ENCODE peak calls at places on chromosomes 16 and 17, in four cellular contexts. D is fibroblast of lung, G is cardiac muscle cell, O is GM12865. V is an unnamed sample.

GRCh38 chr17:68290268-68290954 is 516 bp downstream of the SLC16A6 start:
- DNase-seq in D (no peak), G (no peak), O (peak), V (no peak)

GRCh38 chr17:81306491-81306890 is 11.4 kb upstream of the SLC38A10 start:
- DNase-seq in D (no peak), G (no peak), O (no peak), V (no peak)

GRCh38 chr16:56919099-56919800 is 12.7 kb upstream of the HERPUD1 start:
- DNase-seq in D (no peak), G (no peak), O (no peak), V (no peak)

GRCh38 chr17:41428591-41429326 is 4.4 kb upstream of the KRT37 start:
- DNase-seq in D (peak), G (peak), O (no peak), V (peak)

GRCh38 chr16:20136446-20136968 is 62.8 kb upstream of the GPR139 start:
- DNase-seq in D (no peak), G (no peak), O (no peak), V (no peak)

GRCh38 chr16:66382966-66383299 is 16.4 kb downstream of the CDH5 start:
- DNase-seq in D (peak), G (peak), O (no peak), V (peak)

GRCh38 chr17:77087650-77088454 is 52.9 kb upstream of the SEC14L1 start:
- DNase-seq in D (no peak), G (no peak), O (peak), V (no peak)

GRCh38 chr17:2837147-2837561 is 40.9 kb downstream of the RAP1GAP2 start:
- DNase-seq in D (no peak), G (no peak), O (peak), V (no peak)

GRCh38 chr17:71237903-71238538 is 882.8 kb upstream of the SOX9 start:
- DNase-seq in D (peak), G (peak), O (no peak), V (peak)

GRCh38 chr17:59154721-59155438 is at the start of gene SKA2:
- DNase-seq in D (no peak), G (peak), O (no peak), V (no peak)

GRCh38 chr17:4482338-4483011 is 16.2 kb upstream of the SPNS2 start:
- DNase-seq in D (no peak), G (no peak), O (no peak), V (no peak)

GRCh38 chr16:23149993-23150364 is 727 bp upstream of the USP31 start:
- DNase-seq in D (no peak), G (no peak), O (no peak), V (no peak)

GRCh38 chr16:54987081-54987480 is 56.4 kb downstream of the IRX5 start:
- DNase-seq in D (no peak), G (no peak), O (no peak), V (no peak)

GRCh38 chr17:34566873-34567272 is 12.5 kb upstream of the TMEM132E start:
- DNase-seq in D (no peak), G (no peak), O (no peak), V (no peak)

GRCh38 chr17:34566201-34566600 is 13.2 kb upstream of the TMEM132E start:
- DNase-seq in D (no peak), G (no peak), O (no peak), V (no peak)

GRCh38 chr17:34568953-34569352 is 10.4 kb upstream of the TMEM132E start:
- DNase-seq in D (no peak), G (no peak), O (no peak), V (no peak)

GRCh38 chr17:34567665-34568064 is 11.7 kb upstream of the TMEM132E start:
- DNase-seq in D (no peak), G (peak), O (no peak), V (no peak)

GRCh38 chr17:34565715-34566114 is 13.7 kb upstream of the TMEM132E start:
- DNase-seq in D (no peak), G (no peak), O (no peak), V (no peak)
- H3K4me3 ChIP-seq in D (no peak), G (no peak), O (no peak), V (no peak)

GRCh38 chr16:58345574-58346354 is 46.5 kb upstream of the GINS3 start:
- DNase-seq in D (no peak), G (peak), O (no peak), V (no peak)
- TF ChIP-seq CTCF in D (no peak), G (peak), O (peak), V (no peak)

GRCh38 chr17:50903604-50904521 is 37.7 kb upstream of the TOB1 start:
- DNase-seq in D (peak), G (peak), O (peak), V (peak)
- H3K4me3 ChIP-seq in D (no peak), G (no peak), O (no peak), V (no peak)

GRCh38 chr17:78530675-78531074 is 46.5 kb downstream of the DNAH17 start:
- DNase-seq in D (no peak), G (no peak), O (no peak), V (no peak)
- TF ChIP-seq CTCF in D (no peak), G (no peak), O (no peak), V (no peak)

DNA sequence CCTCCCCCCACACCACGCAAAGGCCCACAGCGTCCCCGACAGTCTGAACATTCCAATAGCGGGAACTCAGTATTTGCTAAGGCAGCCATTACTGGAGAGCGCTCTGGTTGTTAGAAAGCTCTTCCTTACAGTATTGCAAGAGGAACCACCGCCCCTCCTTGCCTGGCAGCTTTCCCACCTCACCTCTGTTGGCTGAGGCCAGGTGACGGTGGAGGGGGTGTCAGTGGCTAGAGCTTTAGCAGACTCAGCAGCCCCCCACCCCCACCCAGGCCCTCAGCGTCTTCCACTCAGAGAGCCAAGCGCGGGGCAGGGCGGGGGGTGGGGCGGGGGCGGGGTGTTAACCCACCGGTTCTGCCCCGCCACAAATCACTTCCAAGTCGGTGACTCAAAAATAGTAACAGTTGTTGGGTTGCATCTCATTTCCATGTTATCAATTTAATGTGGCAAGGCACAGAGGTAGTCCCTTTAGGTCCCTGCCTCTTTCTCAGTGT is 2.3 kb upstream of the PLEKHH3 start:
- DNase-seq in D (peak), G (peak), O (peak), V (peak)
- H3K4me3 ChIP-seq in D (peak), G (peak), O (peak), V (peak)

GRCh38 chr17:47895254-47895855 is 681 bp upstream of the SP2 start:
- DNase-seq in D (peak), G (no peak), O (peak), V (no peak)

GRCh38 chr17:47894498-47895253 is 1.4 kb upstream of the SP2 start:
- DNase-seq in D (no peak), G (no peak), O (no peak), V (no peak)

GRCh38 chr17:47896672-47897490 is 845 bp downstream of the SP2 start:
- DNase-seq in D (peak), G (peak), O (no peak), V (peak)

GRCh38 chr17:47897561-47897960 is 1.5 kb downstream of the SP2 start:
- DNase-seq in D (peak), G (no peak), O (no peak), V (no peak)

GRCh38 chr17:47895856-47896671 is at the start of gene SP2:
- DNase-seq in D (peak), G (peak), O (peak), V (peak)
- TF ChIP-seq CTCF in D (peak), G (no peak), O (peak), V (peak)

GRCh38 chr16:67990018-67990386 is 9.3 kb downstream of the DPEP2 start:
- DNase-seq in D (no peak), G (no peak), O (no peak), V (no peak)

GRCh38 chr16:67995423-67995822 is 3.9 kb downstream of the DPEP2 start:
- DNase-seq in D (no peak), G (no peak), O (peak), V (no peak)

GRCh38 chr16:67989322-67990017 is 9.2 kb upstream of the DPEP3 start:
- DNase-seq in D (no peak), G (no peak), O (peak), V (no peak)

GRCh38 chr16:67992661-67993206 is 6.5 kb downstream of the DPEP2 start:
- DNase-seq in D (no peak), G (no peak), O (peak), V (no peak)

DNA sequence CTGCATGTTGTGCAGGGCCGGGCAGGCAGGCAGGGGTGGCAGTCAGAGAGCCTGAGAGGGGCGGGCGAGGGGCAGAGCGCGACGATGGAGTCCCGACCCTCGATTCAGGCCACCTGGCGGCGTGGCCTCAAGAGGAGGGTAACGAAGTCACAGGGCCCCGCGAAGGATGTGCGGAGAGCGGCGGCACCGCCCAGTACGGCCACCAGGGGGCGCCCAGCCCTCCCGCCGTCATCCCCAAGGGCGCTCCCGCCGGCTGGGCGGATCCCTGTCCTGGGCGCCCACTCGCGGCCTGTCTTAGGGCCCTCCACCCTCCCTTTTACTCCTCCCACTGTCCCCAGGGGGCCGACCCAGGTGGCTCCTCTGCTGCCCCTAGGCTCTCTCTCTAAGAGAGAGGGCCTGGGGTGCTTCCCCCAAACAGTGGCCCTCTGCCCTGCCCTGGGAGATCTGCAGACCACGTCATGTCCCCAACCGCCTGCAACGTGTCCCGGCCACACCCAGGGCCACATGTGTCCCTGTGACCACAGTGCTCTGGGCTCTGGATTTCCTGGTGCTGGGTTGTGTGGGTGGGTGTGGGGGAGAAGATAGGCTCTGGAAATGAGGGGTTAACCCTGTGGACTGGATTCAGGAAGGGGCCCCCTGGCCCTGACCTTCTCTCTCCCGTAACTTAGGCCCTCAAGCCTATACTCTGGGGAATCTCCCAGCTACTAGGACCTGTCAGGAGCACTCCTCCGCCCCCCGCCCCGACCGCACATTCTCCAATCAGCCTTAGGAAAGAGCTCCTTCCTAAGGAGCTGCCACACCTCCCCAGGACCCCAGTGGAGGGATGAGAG is 5.9 kb downstream of the DPEP2 start:
- DNase-seq in D (peak), G (peak), O (peak), V (peak)
- H3K4me3 ChIP-seq in D (no peak), G (no peak), O (peak), V (peak)